ENCODE peak calls at places on chromosomes 5 and 9, in ten cellular contexts. K is K562; W is iPS DF 6.9; O is activated CD8-positive, alpha-beta memory T cell treated with anti-CD3 and anti-CD28 coated beads, Interleukin-2, amount 10 ng/mL, durations not matched to agents 7 days and 5 days; J is heart left ventricle; R is DND-41; H is iPS-NIHi11; M is Calu3; N is retina; I is heart right ventricle. G is an unnamed sample.

GRCh38 chr9:131361202-131361833 is 32.6 kb upstream of the PRRC2B start:
- DNase-seq in K (no peak), W (no peak), O (no peak), J (no peak), R (peak), H (no peak), M (peak), N (no peak), I (no peak), G (no peak)

GRCh38 chr9:98022447-98022846 is 34.1 kb upstream of the NANS start:
- DNase-seq in K (no peak), W (no peak), O (peak), J (no peak), R (no peak), H (no peak), M (no peak), N (no peak), I (no peak), G (no peak)

GRCh38 chr5:77828445-77828844 is 52.3 kb upstream of the TBCA start:
- DNase-seq in K (no peak), W (no peak), O (no peak), J (no peak), R (no peak), H (no peak), M (no peak), N (no peak), I (no peak), G (no peak)

GRCh38 chr5:181187500-181188213 is 17.3 kb downstream of the TRIM7 start:
- DNase-seq in K (peak), W (no peak), O (peak), J (peak), R (peak), H (peak), M (peak), N (peak), I (peak), G (peak)

GRCh38 chr5:177425801-177426565 is 493 bp upstream of the GRK6 start:
- DNase-seq in K (peak), W (peak), O (peak), J (peak), R (peak), H (peak), M (peak), N (peak), I (peak), G (peak)

GRCh38 chr5:132677682-132678400 is 4.1 kb downstream of the IL4 start:
- DNase-seq in K (no peak), W (no peak), O (no peak), J (no peak), R (no peak), H (no peak), M (no peak), N (no peak), I (no peak), G (no peak)

GRCh38 chr5:172887735-172888134 is 53.7 kb downstream of the ERGIC1 start:
- DNase-seq in K (no peak), W (no peak), O (no peak), J (peak), R (no peak), H (no peak), M (no peak), N (no peak), I (no peak), G (no peak)

GRCh38 chr5:98217138-98217537 is 556.3 kb upstream of the RGMB start:
- DNase-seq in K (no peak), W (no peak), O (no peak), J (no peak), R (no peak), H (no peak), M (no peak), N (no peak), I (no peak), G (no peak)

GRCh38 chr5:112960316-112960715 is 16.3 kb upstream of the DCP2 start:
- DNase-seq in K (no peak), W (no peak), O (no peak), J (no peak), R (no peak), H (no peak), M (no peak), N (peak), I (no peak), G (peak)

GRCh38 chr9:16830806-16831205 is 39.7 kb downstream of the BNC2 start:
- DNase-seq in K (no peak), W (no peak), O (no peak), J (no peak), R (no peak), H (no peak), M (no peak), N (no peak), I (no peak), G (no peak)

GRCh38 chr5:10111575-10111974 is 138.1 kb downstream of the ATPSCKMT start:
- DNase-seq in K (peak), W (peak), O (no peak), J (no peak), R (peak), H (peak), M (no peak), N (peak), I (no peak), G (peak)

GRCh38 chr9:38022203-38022602 is 46.8 kb downstream of the SHB start:
- DNase-seq in K (no peak), W (no peak), O (no peak), J (no peak), R (no peak), H (no peak), M (no peak), N (peak), I (no peak), G (no peak)

GRCh38 chr5:177982072-177982727 is 13.8 kb downstream of the PROP1 start:
- DNase-seq in K (no peak), W (peak), O (peak), J (no peak), R (peak), H (peak), M (peak), N (no peak), I (no peak), G (no peak)

GRCh38 chr9:121246821-121247511 is 21.0 kb upstream of the GSN start:
- DNase-seq in K (no peak), W (no peak), O (no peak), J (peak), R (no peak), H (no peak), M (no peak), N (no peak), I (no peak), G (no peak)

GRCh38 chr5:54024466-54024865 is 285.9 kb downstream of the ARL15 start:
- DNase-seq in K (no peak), W (no peak), O (no peak), J (no peak), R (no peak), H (no peak), M (no peak), N (no peak), I (no peak), G (no peak)

GRCh38 chr5:1341863-1342262 is 3.0 kb downstream of the CLPTM1L start:
- DNase-seq in K (no peak), W (no peak), O (no peak), J (no peak), R (no peak), H (no peak), M (no peak), N (no peak), I (no peak), G (no peak)

GRCh38 chr9:136599811-136600660 is 54.2 kb upstream of the NOTCH1 start:
- DNase-seq in K (no peak), W (no peak), O (no peak), J (no peak), R (peak), H (peak), M (no peak), N (peak), I (no peak), G (no peak)

GRCh38 chr5:146447734-146448380 is 724 bp downstream of the TCERG1 start:
- DNase-seq in K (no peak), W (no peak), O (peak), J (no peak), R (peak), H (no peak), M (peak), N (no peak), I (no peak), G (peak)

GRCh38 chr9:21616082-21616778 is 134.1 kb upstream of the IFNE start:
- DNase-seq in K (no peak), W (no peak), O (no peak), J (no peak), R (no peak), H (no peak), M (no peak), N (no peak), I (no peak), G (no peak)

GRCh38 chr5:68436686-68437520 is 221.3 kb downstream of the PIK3R1 start:
- DNase-seq in K (no peak), W (no peak), O (no peak), J (no peak), R (no peak), H (no peak), M (no peak), N (peak), I (no peak), G (peak)